ENCODE peak calls at places on chromosomes 12 and 14, in four cellular contexts. U is suprapubic skin, E is HL-60, F is Panc1. G is an unnamed sample.

GRCh38 chr14:70640938-70641547 is 673 bp upstream of the TTC9 start:
- DNase-seq in E (peak), F (no peak), U (no peak), G (peak)

GRCh38 chr14:94975366-94975765 is 182.0 kb downstream of the DICER1 start:
- DNase-seq in U (no peak), F (no peak), E (no peak), G (no peak)

GRCh38 chr12:98840325-98840724 is 195.2 kb downstream of the APAF1 start:
- DNase-seq in F (no peak), E (no peak), U (no peak), G (no peak)

GRCh38 chr14:64641760-64642159 is 62.5 kb upstream of the PLEKHG3 start:
- DNase-seq in U (no peak), E (no peak), F (no peak), G (no peak)

GRCh38 chr14:38794674-38795073 is 308.4 kb downstream of the SEC23A start:
- DNase-seq in E (no peak), F (no peak), U (no peak), G (no peak)

GRCh38 chr12:82329508-82329907 is 28.7 kb downstream of the CCDC59 start:
- DNase-seq in F (no peak), U (no peak), E (no peak), G (no peak)

GRCh38 chr12:7345232-7345631 is 41.4 kb downstream of the ACSM4 start:
- DNase-seq in F (no peak), E (no peak), U (no peak), G (no peak)

GRCh38 chr12:113361574-113362370 is 3.4 kb downstream of the PLBD2 start:
- DNase-seq in F (no peak), U (no peak), E (no peak), G (no peak)

GRCh38 chr12:130835436-130835835 is 3.6 kb downstream of the STX2 start:
- DNase-seq in U (no peak), F (no peak), E (no peak), G (no peak)

GRCh38 chr12:109120557-109120956 is 4.2 kb downstream of the ACACB start:
- DNase-seq in U (no peak), F (no peak), E (no peak), G (no peak)

GRCh38 chr14:39395555-39396254 is 36.5 kb downstream of the FBXO33 start:
- DNase-seq in E (no peak), U (no peak), F (no peak), G (no peak)

GRCh38 chr14:84042992-84043391 is 1487.0 kb upstream of the FLRT2 start:
- DNase-seq in E (no peak), U (no peak), F (no peak), G (no peak)

GRCh38 chr12:625998-626397 is 37.2 kb downstream of the NINJ2 start:
- DNase-seq in E (no peak), U (no peak), F (no peak), G (no peak)

GRCh38 chr12:54225666-54226065 is 36.9 kb upstream of the SMUG1 start:
- DNase-seq in U (no peak), F (no peak), E (no peak), G (no peak)

GRCh38 chr12:100951756-100952155 is 157.2 kb downstream of the ANO4 start:
- DNase-seq in U (no peak), E (no peak), F (no peak), G (no peak)

GRCh38 chr14:65637780-65638179 is 225.2 kb downstream of the FUT8 start:
- DNase-seq in E (no peak), U (no peak), F (no peak), G (peak)

GRCh38 chr14:25014440-25014839 is 35.5 kb downstream of the STXBP6 start:
- DNase-seq in F (no peak), E (no peak), U (no peak), G (no peak)
- TF ChIP-seq POLR2AphosphoS5 in F (no peak), E (no peak), U (no peak), G (no peak)

GRCh38 chr14:101758913-101759593 is 2.5 kb upstream of the PPP2R5C start:
- DNase-seq in F (no peak), U (no peak), E (no peak), G (no peak)

GRCh38 chr14:101761032-101761880 is at the start of gene PPP2R5C:
- DNase-seq in U (peak), E (peak), F (no peak), G (peak)

GRCh38 chr14:101761881-101762529 is 496 bp downstream of the PPP2R5C start:
- DNase-seq in E (no peak), U (no peak), F (no peak), G (peak)

GRCh38 chr14:101762530-101763101 is 1.1 kb downstream of the PPP2R5C start:
- DNase-seq in U (no peak), F (no peak), E (no peak), G (no peak)

DNA sequence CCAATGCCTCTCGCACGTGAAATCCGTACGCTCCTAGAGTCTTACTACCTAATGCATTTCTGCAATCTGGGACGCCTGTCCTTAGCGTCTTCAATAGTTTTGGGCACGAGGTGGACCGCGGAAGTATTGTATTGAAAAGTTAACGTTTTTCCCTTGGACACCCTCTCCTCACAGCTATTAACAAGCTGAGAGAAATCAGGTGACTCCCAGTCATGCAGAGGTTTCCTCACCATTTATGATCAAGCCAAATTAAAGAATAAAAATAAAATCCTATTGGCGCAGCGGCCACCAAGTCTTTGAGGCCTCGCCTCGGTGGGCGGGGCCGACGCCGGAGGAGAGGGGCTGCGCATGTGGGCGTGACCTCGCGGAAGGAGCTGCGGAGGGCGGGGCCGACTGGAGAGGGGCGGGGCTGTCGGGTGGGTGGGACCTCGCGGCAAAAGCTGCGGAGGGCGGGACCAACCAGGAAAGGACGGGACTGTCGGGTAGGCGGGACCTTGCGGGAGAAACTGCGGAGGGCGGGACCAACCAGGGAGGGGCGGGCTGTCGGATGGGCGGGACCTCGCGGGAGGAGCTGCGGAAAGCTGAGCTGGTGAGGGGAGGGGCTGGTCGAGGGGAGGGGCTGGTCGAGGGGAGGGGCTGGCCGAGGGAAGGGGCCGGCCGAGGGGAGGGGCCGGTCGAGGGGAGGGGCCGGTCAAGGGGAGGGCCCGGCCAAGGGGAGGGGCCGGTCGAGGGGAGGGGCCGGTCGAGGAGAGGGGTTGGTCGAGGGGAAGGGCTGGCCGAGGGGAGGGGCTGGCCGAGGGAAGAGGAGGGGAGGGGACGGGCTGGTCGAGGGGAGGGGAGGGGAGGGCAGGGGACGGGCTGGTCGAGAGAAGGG is 1.1 kb upstream of the PPP2R5C start:
- DNase-seq in F (peak), E (peak), U (peak), G (peak)
- TF ChIP-seq POLR2AphosphoS5 in F (no peak), E (no peak), U (no peak), G (no peak)

DNA sequence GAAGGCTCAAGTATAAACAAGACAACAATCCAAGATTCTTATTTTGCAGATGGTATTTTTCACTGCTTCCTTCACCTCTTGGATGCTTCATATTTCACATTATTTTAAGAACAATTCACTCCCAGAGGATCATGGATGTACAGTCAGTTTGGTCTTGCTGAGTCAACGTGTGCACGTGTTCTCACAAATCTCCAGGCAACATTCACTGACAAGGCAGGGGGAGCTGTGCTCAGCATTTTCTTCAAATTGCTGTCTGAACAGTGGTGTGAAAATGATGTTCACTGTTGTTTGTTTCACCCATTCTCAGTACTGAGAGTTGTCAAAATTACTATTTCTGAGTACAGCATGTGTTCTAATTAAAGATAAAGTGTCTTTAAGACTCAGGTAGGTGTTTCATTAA is 118.3 kb upstream of the SLC38A4 start:
- DNase-seq in F (no peak), U (no peak), E (no peak), G (no peak)
- TF ChIP-seq POLR2AphosphoS5 in F (no peak), U (no peak), E (no peak), G (no peak)

DNA sequence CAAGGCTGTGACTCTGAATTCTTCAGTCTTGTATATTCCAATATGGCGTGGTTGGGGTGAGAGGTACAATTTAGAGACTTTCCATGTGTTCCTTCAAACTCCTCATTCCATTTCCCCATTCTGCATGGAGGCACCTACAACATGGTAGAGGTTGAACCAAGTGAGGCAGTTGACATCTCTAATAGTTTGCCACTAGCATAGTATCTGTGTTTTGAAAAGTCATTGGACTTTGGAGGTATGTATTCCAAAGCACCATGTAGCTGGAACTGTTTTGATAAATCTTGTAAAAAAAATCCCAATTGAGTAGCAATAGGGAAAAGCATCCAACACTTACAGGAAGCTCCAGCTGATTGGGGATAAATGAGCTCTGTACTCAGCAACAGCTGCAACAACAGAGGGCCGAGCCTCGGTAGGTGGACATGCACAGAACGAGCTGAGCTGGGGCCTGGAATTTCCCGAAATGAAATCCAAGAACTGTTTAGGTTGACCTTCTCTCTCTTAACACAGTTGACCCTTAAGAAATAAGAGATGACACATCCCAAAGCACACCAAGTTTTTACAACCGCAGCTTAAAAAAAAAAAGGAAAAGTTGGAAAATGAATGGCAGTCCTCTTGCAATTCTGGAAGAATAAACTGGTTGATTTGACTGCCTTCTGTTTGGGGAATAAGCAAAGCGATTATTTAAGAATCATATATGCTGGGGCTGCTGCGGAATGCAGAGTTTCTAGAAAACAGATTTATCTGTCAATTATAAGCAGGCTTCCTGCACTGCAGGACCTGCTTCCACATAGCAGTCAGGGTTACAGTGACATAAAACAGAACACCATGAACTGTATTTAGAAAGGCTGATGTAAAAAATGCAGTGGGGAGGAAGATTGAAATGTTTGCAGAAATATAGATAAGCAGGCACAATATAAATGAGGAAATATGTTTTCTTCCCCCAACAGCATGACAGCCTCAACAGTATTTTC is 194.6 kb upstream of the KRR1 start:
- DNase-seq in F (no peak), U (no peak), E (no peak), G (no peak)
- TF ChIP-seq POLR2AphosphoS5 in F (no peak), U (no peak), E (no peak), G (no peak)

DNA sequence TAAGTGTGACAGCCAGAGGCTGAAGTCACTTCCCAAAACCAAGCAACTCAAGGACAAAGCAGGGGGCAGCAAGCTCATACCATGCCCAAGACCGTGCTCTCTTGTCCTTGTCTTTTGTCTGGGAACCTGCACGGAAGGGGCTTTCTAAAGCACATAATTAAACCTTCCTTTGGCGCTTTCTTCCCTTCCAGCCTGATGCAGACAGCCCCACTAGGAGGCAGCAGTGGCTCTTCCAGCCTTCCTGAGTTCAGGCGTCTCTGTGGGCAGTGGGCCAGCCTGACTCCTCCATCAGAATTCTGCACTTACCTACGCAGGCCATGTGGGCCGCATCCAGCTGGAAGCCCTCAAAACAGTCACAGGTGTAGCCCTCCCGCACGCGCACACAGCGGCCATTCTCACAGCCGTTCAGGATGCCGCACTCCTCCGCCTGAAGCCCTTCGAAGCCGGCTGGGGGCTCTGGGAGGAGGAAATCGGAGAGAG is 7.6 kb downstream of the ISCA2 start:
- DNase-seq in U (no peak), E (no peak), F (no peak), G (no peak)
- TF ChIP-seq POLR2AphosphoS5 in U (no peak), E (no peak), F (no peak), G (no peak)

GRCh38 chr14:104747876-104748275 is 5.1 kb upstream of the SIVA1 start:
- DNase-seq in F (no peak), U (no peak), E (no peak), G (no peak)

GRCh38 chr14:104749958-104750529 is 2.9 kb upstream of the SIVA1 start:
- DNase-seq in E (no peak), U (no peak), F (no peak), G (no peak)

GRCh38 chr14:104750658-104751057 is 2.3 kb upstream of the SIVA1 start:
- DNase-seq in U (no peak), E (no peak), F (no peak), G (no peak)

GRCh38 chr14:104746951-104747481 is 5.9 kb upstream of the SIVA1 start:
- DNase-seq in E (no peak), U (no peak), F (no peak), G (no peak)

DNA sequence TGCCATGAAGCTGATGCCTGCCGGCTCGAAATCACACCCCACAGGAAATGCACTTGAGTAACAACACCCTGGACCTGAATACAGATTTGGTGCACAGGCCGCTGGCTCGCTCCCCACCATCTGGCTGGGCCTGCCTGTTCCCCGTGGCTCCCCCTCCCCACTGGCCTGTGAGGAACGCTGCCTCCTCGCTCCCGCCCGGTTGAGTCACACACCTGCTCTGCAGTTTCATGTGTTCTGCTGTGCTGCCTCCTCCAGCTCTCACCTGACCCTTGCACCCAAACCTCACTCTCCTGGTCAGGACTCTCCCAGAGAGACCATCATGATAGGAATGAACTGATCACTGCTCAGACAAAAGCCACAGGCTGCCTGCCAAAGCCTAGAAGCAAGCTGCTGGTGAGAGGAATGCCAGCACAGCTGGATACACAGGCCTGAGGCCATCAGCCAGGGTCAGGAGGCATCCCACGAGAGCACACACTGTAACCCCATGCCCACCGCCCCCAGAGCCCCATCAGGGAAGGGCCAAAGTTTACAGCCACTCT is 3.8 kb upstream of the SIVA1 start:
- DNase-seq in U (no peak), F (no peak), E (no peak), G (no peak)
- TF ChIP-seq POLR2AphosphoS5 in U (no peak), F (no peak), E (no peak), G (no peak)

DNA sequence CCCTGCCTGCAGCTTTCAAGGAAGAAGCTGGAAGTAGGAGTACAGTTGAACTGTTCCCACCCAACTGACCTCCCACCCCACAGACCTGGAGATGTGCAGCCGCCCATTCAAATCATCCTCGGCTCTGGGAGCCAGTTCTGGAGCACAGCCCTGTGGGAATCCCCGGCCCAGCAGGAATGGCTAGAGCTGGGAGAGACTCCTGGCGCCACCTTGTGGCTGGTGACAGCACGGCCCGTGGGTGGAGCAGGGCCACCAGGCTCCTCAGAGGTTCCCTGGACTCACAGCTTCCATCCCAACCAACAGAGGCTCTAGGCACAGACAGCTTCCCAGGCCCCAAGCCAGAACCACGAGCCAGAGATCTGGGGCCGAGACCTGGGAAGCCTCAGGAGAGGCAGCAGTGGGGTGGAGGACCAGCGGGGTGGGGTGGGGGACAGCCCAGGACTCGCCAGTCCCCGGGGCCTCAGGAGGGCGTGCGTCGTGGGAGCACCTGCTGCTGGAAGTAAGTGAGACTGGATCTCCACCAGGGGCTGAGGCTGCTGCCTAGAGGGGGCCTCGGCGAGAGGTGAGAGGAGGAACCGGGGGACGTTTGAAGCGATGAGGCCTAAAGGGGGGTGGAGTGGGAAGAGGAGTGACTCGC is 43.4 kb downstream of the RNF34 start:
- DNase-seq in F (peak), U (peak), E (no peak), G (peak)
- TF ChIP-seq POLR2AphosphoS5 in F (no peak), U (no peak), E (no peak), G (no peak)

DNA sequence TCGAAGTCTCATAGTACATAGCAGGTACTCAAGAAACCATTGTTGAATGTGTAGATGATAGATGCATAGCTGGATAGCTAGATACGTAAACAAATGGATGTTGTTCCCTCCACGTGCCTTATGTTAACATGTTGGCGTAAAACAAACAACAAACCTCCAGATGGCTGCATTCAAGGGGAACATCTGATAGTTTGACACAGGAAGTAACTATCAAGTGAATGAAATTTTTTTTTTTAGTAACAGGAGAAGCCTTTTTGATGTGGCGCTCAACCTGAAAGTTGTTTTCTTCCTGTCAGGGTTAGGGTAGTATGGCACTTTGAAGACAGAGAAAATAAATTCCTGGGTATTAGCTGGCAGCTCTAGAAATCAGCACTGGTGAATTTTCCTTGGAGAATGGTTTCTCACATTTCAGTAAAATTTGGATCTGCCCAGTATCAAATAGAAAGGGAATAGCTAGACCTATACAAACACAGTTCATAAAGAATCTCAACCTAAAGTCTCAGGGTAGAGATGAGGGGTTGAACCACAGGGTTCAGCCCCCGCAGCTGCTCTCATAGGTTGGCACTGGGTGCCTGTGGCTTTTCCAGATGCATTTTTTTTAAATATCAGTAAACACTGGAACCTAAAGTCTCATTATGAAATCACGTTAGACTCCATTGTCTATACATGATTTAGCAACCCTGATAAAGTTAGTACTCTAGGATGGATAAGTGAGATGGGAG is 18.8 kb upstream of the RAP1B start:
- DNase-seq in F (no peak), U (no peak), E (no peak), G (no peak)
- TF ChIP-seq POLR2AphosphoS5 in F (no peak), U (no peak), E (no peak), G (no peak)